ENCODE peak calls at places on chromosomes 11 and 22, in seven cellular contexts. A is HCT116, Z is left ventricle myocardium inferior, Q is neural progenitor cell, U is HepG2, W is tibial nerve, N is fibroblast of lung. D is an unnamed sample.

GRCh38 chr11:16776716-16777115 is 38.3 kb downstream of the C11orf58 start:
- DNase-seq in Z (no peak), U (no peak), N (peak; percentile 91), W (no peak), A (no peak), Q (no peak), D (no peak)

GRCh38 chr11:128473631-128474030 is 113.7 kb downstream of the ETS1 start:
- DNase-seq in U (no peak), A (no peak), W (no peak), Z (no peak), N (no peak), Q (no peak), D (no peak)

GRCh38 chr11:75271730-75272129 is 31.2 kb downstream of the TPBGL start:
- DNase-seq in W (no peak), A (no peak), N (no peak), Q (no peak), U (no peak), Z (peak; percentile 9), D (no peak)

GRCh38 chr22:24321999-24322398 is 51.4 kb downstream of the SPECC1L start:
- DNase-seq in W (no peak), Z (no peak), Q (no peak), U (no peak), N (no peak), A (no peak), D (no peak)

GRCh38 chr11:115525600-115526006 is 21.4 kb upstream of the CADM1 start:
- DNase-seq in A (no peak), U (peak; percentile 54), Z (no peak), W (no peak), Q (no peak), N (no peak), D (no peak)

GRCh38 chr11:975824-976223 is 50.2 kb downstream of the AP2A2 start:
- DNase-seq in N (peak; percentile 28), U (peak; percentile 44), W (no peak), Q (peak; percentile 78), Z (no peak), A (no peak), D (no peak)

GRCh38 chr11:93487032-93487483 is 56.1 kb downstream of the SMCO4 start:
- DNase-seq in W (no peak), Q (no peak), Z (no peak), U (peak; percentile 97), N (no peak), A (no peak), D (no peak)

GRCh38 chr11:116473790-116474346 is 298.9 kb downstream of the BUD13 start:
- DNase-seq in N (no peak), W (no peak), U (no peak), Z (no peak), A (no peak), Q (no peak), D (no peak)

GRCh38 chr11:19344661-19345518 is 104.1 kb upstream of the E2F8 start:
- DNase-seq in U (no peak), N (peak; percentile 20), A (no peak), W (no peak), Z (peak; percentile 42), Q (peak; percentile 94), D (no peak)

GRCh38 chr11:24900960-24901549 is 404.2 kb downstream of the LUZP2 start:
- DNase-seq in Z (no peak), Q (no peak), W (no peak), N (no peak), U (no peak), A (no peak), D (no peak)

GRCh38 chr11:32435511-32435946 is at the start of gene WT1:
- DNase-seq in N (no peak), Z (peak; percentile 66), Q (peak; percentile 87), A (no peak), W (no peak), U (no peak), D (peak; percentile 32)

GRCh38 chr22:32545801-32546200 is 71.2 kb downstream of the FBXO7 start:
- DNase-seq in W (no peak), Z (no peak), A (no peak), Q (no peak), N (peak; percentile 55), U (peak; percentile 69), D (no peak)

GRCh38 chr11:14638561-14638960 is 5.0 kb upstream of the PDE3B start:
- DNase-seq in Q (no peak), U (no peak), Z (no peak), W (no peak), A (no peak), N (peak; percentile 10), D (no peak)

GRCh38 chr11:77322506-77322905 is 21.0 kb upstream of the GDPD4 start:
- DNase-seq in A (no peak), W (no peak), N (peak; percentile 94), Q (no peak), U (no peak), Z (no peak), D (no peak)

GRCh38 chr22:37996515-37997246 is 12.3 kb upstream of the SOX10 start:
- DNase-seq in A (no peak), W (no peak), U (no peak), Z (no peak), Q (no peak), N (no peak), D (no peak)

GRCh38 chr11:47259178-47259977 is 1.6 kb downstream of the NR1H3 start:
- DNase-seq in Z (no peak), Q (peak; percentile 75), U (peak; percentile 46), N (no peak), A (no peak), W (no peak), D (no peak)

GRCh38 chr11:65384301-65384889 is 1.9 kb upstream of the SLC25A45 start:
- DNase-seq in Z (no peak), W (no peak), U (no peak), Q (no peak), A (no peak), N (peak; percentile 30), D (no peak)

GRCh38 chr11:16902182-16902581 is 112.0 kb downstream of the PLEKHA7 start:
- DNase-seq in A (peak; percentile 48), N (peak; percentile 73), Q (no peak), W (no peak), U (no peak), Z (no peak), D (no peak)

GRCh38 chr11:103619480-103619879 is 417.0 kb upstream of the DDI1 start:
- DNase-seq in Q (no peak), A (no peak), Z (no peak), W (no peak), U (no peak), N (no peak), D (no peak)

GRCh38 chr11:13495929-13496328 is at the start of gene PTH:
- DNase-seq in Q (no peak), U (no peak), W (no peak), N (no peak), Z (no peak), A (no peak), D (no peak)

GRCh38 chr22:43151251-43152000 is at the start of gene TSPO:
- DNase-seq in A (no peak), U (no peak), N (peak; percentile 41), W (peak; percentile 70), Q (peak; percentile 54), Z (peak; percentile 85), D (no peak)

GRCh38 chr11:118226294-118226693 is 1.5 kb upstream of the JAML start:
- DNase-seq in Z (no peak), W (no peak), N (peak; percentile 16), A (no peak), U (no peak), Q (no peak), D (no peak)

GRCh38 chr11:73965076-73965763 is 14.4 kb downstream of the DNAJB13 start:
- DNase-seq in U (no peak), N (no peak), Q (peak; percentile 26), A (no peak), Z (no peak), W (no peak), D (no peak)

GRCh38 chr11:127002669-127003259 is 2.2 kb upstream of the KIRREL3 start:
- DNase-seq in N (no peak), Q (peak; percentile 61), Z (no peak), U (no peak), W (no peak), A (no peak), D (no peak)

GRCh38 chr22:38327805-38328204 is 10.6 kb upstream of the CSNK1E start:
- DNase-seq in N (peak; percentile 79), A (no peak), W (no peak), Q (no peak), U (no peak), Z (no peak), D (peak; percentile 49)

GRCh38 chr11:18013790-18014507 is 1.1 kb upstream of the SERGEF start:
- DNase-seq in W (no peak), N (no peak), Q (peak; percentile 24), A (no peak), Z (no peak), U (no peak), D (no peak)

GRCh38 chr22:36870250-36870649 is 9.4 kb downstream of the NCF4 start:
- DNase-seq in U (no peak), W (no peak), Z (no peak), Q (no peak), N (no peak), A (peak; percentile 37), D (no peak)

GRCh38 chr11:82229346-82229745 is 504.3 kb downstream of the FAM181B start:
- DNase-seq in A (no peak), Q (peak; percentile 40), N (no peak), U (peak; percentile 12), Z (no peak), W (no peak), D (no peak)
- TF ChIP-seq CTCF in A (peak; percentile 13), Q (peak; percentile 68), N (peak; percentile 49), U (peak; percentile 38), Z (no peak), W (no peak), D (peak; percentile 35)

DNA sequence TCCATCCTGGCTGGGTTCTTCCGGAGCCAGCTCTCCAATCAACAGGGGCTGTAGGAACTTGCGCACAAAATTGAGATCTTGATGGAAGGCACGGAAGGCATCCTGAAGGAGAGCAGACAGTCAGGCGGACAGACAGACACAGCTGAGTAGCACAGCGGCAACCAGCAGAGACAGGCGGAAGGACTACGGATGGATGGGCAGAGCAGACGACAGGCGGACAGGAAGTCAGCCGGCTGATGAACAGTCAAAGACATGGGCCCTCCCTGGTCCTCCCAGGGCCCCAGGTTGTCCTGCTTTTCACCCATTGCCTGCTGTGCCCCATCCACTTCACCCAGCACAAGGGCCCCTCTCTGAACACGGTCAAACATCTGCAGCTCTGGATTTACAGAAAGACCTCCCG is 11.3 kb downstream of the FADS3 start:
- DNase-seq in N (no peak), U (no peak), W (no peak), Z (no peak), A (no peak), Q (no peak), D (no peak)
- H3K36me3 ChIP-seq in N (peaks cover 6% of the 10 kb centered on the region), U (no peaks in the 10 kb centered on the region), W (peaks cover 2% of the 10 kb centered on the region), Z (peaks cover 47% of the 10 kb centered on the region), A (no peaks in the 10 kb centered on the region), Q (no peaks in the 10 kb centered on the region), D (no peaks in the 10 kb centered on the region)

GRCh38 chr22:22061085-22062077 is 78.8 kb upstream of the TOP3B start:
- DNase-seq in N (no peak), Q (no peak), Z (peak; percentile 24), W (no peak), A (peak; percentile 8), U (peak; percentile 83), D (no peak)
- TF ChIP-seq CTCF in N (peak; percentile 47), Q (no peak), Z (peak; percentile 40), W (peak; percentile 57), A (peak; percentile 10), U (peak; percentile 60), D (no peak)

DNA sequence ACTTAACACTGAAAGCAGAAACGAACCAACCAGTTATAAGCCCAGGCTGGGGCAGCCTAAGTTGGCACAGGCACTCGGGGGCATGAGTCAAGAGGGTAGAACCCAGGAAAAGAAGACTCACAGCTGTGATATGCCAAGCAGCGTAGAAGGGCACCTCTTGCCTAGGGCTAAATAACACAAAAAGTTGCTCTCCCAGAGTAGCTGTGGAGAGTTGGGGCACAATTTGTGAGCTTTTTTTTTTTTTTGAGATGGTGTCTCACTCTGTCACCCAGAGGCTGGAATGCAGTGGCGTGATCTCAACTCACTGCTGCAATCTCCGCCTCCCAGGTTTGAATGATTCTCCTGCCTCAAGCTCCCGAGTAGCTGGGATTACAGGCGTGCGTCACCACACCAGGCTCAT is 8.8 kb downstream of the CLMP start:
- DNase-seq in A (no peak), N (no peak), U (no peak), Z (no peak), Q (no peak), W (no peak), D (no peak)
- H3K36me3 ChIP-seq in A (no peaks in the 10 kb centered on the region), N (peaks cover 3% of the 10 kb centered on the region), U (no peaks in the 10 kb centered on the region), Z (no peaks in the 10 kb centered on the region), Q (no peaks in the 10 kb centered on the region), W (no peaks in the 10 kb centered on the region), D (no peaks in the 10 kb centered on the region)

D was measured in kidney epithelial cell.